ENCODE peak calls at places on chromosomes 13 and 19, in seven cellular contexts. L is activated CD8-positive, alpha-beta memory T cell treated with anti-CD3 and anti-CD28 coated beads for 4 hours; Y is Panc1; V is A673; W is amniotic epithelial cell; F is brain microvascular endothelial cell; S is fibroblast of pulmonary artery. I is an unnamed sample.

GRCh38 chr19:41499899-41500298 is 56.9 kb downstream of the ERICH4 start:
- DNase-seq in L (no peak), Y (no peak), V (no peak), W (no peak), F (no peak), S (no peak), I (no peak)

GRCh38 chr13:107258599-107259187 is 690.8 kb upstream of the ARGLU1 start:
- DNase-seq in L (no peak), Y (no peak), V (no peak), W (peak), F (no peak), S (peak), I (peak)

GRCh38 chr13:32911506-32911905 is 104.7 kb upstream of the KL start:
- DNase-seq in L (no peak), Y (no peak), V (peak), W (peak), F (peak), S (peak), I (peak)

GRCh38 chr19:3433313-3433712 is 47.0 kb downstream of the SMIM24 start:
- DNase-seq in L (no peak), Y (no peak), V (no peak), W (no peak), F (no peak), S (no peak), I (no peak)

GRCh38 chr13:46168341-46168740 is 13.6 kb downstream of the LCP1 start:
- DNase-seq in L (no peak), Y (no peak), V (no peak), W (peak), F (peak), S (peak), I (peak)

GRCh38 chr13:49859568-49859967 is 67.1 kb upstream of the KPNA3 start:
- DNase-seq in L (no peak), Y (no peak), V (no peak), W (peak), F (peak), S (peak), I (peak)

GRCh38 chr13:84802073-84802472 is 919.8 kb upstream of the SLITRK1 start:
- DNase-seq in L (no peak), Y (no peak), V (no peak), W (no peak), F (no peak), S (no peak), I (no peak)

GRCh38 chr13:111066544-111066943 is 48.6 kb upstream of the ARHGEF7 start:
- DNase-seq in L (no peak), Y (no peak), V (no peak), W (no peak), F (no peak), S (no peak), I (no peak)

GRCh38 chr19:11964496-11964857 is 363 bp upstream of the ZNF763 start:
- DNase-seq in L (no peak), Y (no peak), V (no peak), W (no peak), F (no peak), S (no peak), I (no peak)

GRCh38 chr19:13024126-13024957 is 29.1 kb downstream of the NFIX start:
- DNase-seq in L (no peak), Y (no peak), V (no peak), W (peak), F (no peak), S (peak), I (peak)

GRCh38 chr19:58367698-58368454 is 5.3 kb upstream of the ZNF497 start:
- DNase-seq in L (no peak), Y (no peak), V (no peak), W (no peak), F (no peak), S (no peak), I (no peak)

GRCh38 chr13:113399755-113400149 is 35.8 kb upstream of the GRTP1 start:
- DNase-seq in L (no peak), Y (no peak), V (no peak), W (no peak), F (no peak), S (no peak), I (no peak)

GRCh38 chr13:107242138-107242537 is 674.2 kb upstream of the ARGLU1 start:
- DNase-seq in L (no peak), Y (no peak), V (no peak), W (no peak), F (no peak), S (no peak), I (no peak)

GRCh38 chr19:48745208-48745995 is 1.3 kb downstream of the IZUMO1 start:
- DNase-seq in L (no peak), Y (no peak), V (peak), W (peak), F (peak), S (peak), I (peak)

GRCh38 chr13:94246495-94246894 is 233.0 kb downstream of the DCT start:
- DNase-seq in L (no peak), Y (no peak), V (no peak), W (no peak), F (no peak), S (no peak), I (no peak)

GRCh38 chr13:65990684-65991083 is 1239.5 kb downstream of the PCDH9 start:
- DNase-seq in L (no peak), Y (no peak), V (no peak), W (no peak), F (no peak), S (no peak), I (no peak)

GRCh38 chr19:18895038-18895827 is 725 bp downstream of the CERS1 start:
- DNase-seq in L (no peak), Y (no peak), V (no peak), W (no peak), F (no peak), S (peak), I (peak)

GRCh38 chr19:33785795-33786194 is 10.9 kb upstream of the KCTD15 start:
- DNase-seq in L (no peak), Y (no peak), V (no peak), W (peak), F (no peak), S (peak), I (no peak)

GRCh38 chr13:96636310-96636709 is 358.0 kb downstream of the OXGR1 start:
- DNase-seq in L (no peak), Y (no peak), V (no peak), W (peak), F (peak), S (no peak), I (no peak)

GRCh38 chr19:8252922-8253589 is 43.9 kb downstream of the CERS4 start:
- DNase-seq in L (peak), Y (peak), V (peak), W (peak), F (peak), S (peak), I (peak)

GRCh38 chr19:1424182-1424955 is 13.8 kb upstream of the RPS15 start:
- DNase-seq in L (no peak), Y (no peak), V (no peak), W (no peak), F (no peak), S (no peak), I (no peak)

GRCh38 chr19:31667106-31667505 is 317.9 kb upstream of the TSHZ3 start:
- DNase-seq in L (no peak), Y (no peak), V (no peak), W (no peak), F (no peak), S (no peak), I (no peak)

GRCh38 chr13:28489536-28489935 is 5.4 kb downstream of the FLT1 start:
- DNase-seq in L (no peak), Y (no peak), V (peak), W (peak), F (no peak), S (peak), I (peak)

GRCh38 chr19:41298327-41298964 is 11.5 kb upstream of the CCDC97 start:
- DNase-seq in L (no peak), Y (no peak), V (no peak), W (peak), F (peak), S (peak), I (peak)

GRCh38 chr13:26498524-26499208 is 58.8 kb upstream of the WASF3 start:
- DNase-seq in L (no peak), Y (no peak), V (peak), W (no peak), F (peak), S (peak), I (peak)

GRCh38 chr19:15640294-15640903 is at the start of gene CYP4F3:
- DNase-seq in L (no peak), Y (no peak), V (peak), W (no peak), F (no peak), S (no peak), I (no peak)

GRCh38 chr13:27024781-27025492 is 146.7 kb downstream of the USP12 start:
- DNase-seq in L (no peak), Y (no peak), V (no peak), W (no peak), F (no peak), S (no peak), I (no peak)

GRCh38 chr19:5436101-5436947 is 18.9 kb upstream of the ZNRF4 start:
- DNase-seq in L (no peak), Y (no peak), V (peak), W (peak), F (peak), S (peak), I (peak)

GRCh38 chr19:47729468-47729798 is 15.9 kb upstream of the NOP53 start:
- DNase-seq in L (no peak), Y (peak), V (no peak), W (peak), F (no peak), S (peak), I (peak)

I was measured in mesenchymal stem cell.